ENCODE peak calls at places on chromosomes 13 and 19, in five cellular contexts. I is AG04450, W is fibroblast of villous mesenchyme, J is lower lobe of right lung, V is stomach. G is an unnamed sample.
A peak's percentile ranks its signal among the peaks of the same experiment; 100 is the strongest.

GRCh38 chr19:9175326-9175725 is 3.5 kb upstream of the OR7D2 start:
- DNase-seq in I (no peak), W (no peak), J (no peak), V (no peak), G (no peak)

GRCh38 chr19:41537789-41538188 is 38.2 kb upstream of the CEACAM21 start:
- DNase-seq in I (no peak), W (peak; percentile 27), J (no peak), V (no peak), G (no peak)

GRCh38 chr13:113884821-113885220 is 20.9 kb upstream of the GAS6 start:
- DNase-seq in I (no peak), W (no peak), J (no peak), V (no peak), G (no peak)

GRCh38 chr13:21684576-21684975 is 13.7 kb downstream of the FGF9 start:
- DNase-seq in I (no peak), W (no peak), J (no peak), V (no peak), G (no peak)

GRCh38 chr19:19776206-19777008 is 43.5 kb upstream of the ZNF14 start:
- DNase-seq in I (peak; percentile 97), W (peak; percentile 98), J (peak; percentile 98), V (peak; percentile 98), G (peak; percentile 99)

GRCh38 chr13:93002071-93002470 is 224.5 kb upstream of the GPC6 start:
- DNase-seq in I (no peak), W (peak; percentile 49), J (no peak), V (no peak), G (no peak)

GRCh38 chr19:19176950-19177349 is 6.9 kb upstream of the MEF2B start:
- DNase-seq in I (no peak), W (no peak), J (no peak), V (no peak), G (no peak)

GRCh38 chr13:42544246-42544915 is 29.6 kb upstream of the TNFSF11 start:
- DNase-seq in I (no peak), W (no peak), J (no peak), V (no peak), G (no peak)

GRCh38 chr13:67023088-67023893 is 206.8 kb downstream of the PCDH9 start:
- DNase-seq in I (peak; percentile 45), W (peak; percentile 24), J (no peak), V (no peak), G (no peak)

GRCh38 chr19:5292843-5293606 is 47.6 kb downstream of the PTPRS start:
- DNase-seq in I (peak; percentile 36), W (peak; percentile 70), J (peak; percentile 54), V (peak; percentile 70), G (no peak)

GRCh38 chr13:95153647-95154405 is 147.4 kb downstream of the ABCC4 start:
- DNase-seq in I (no peak), W (peak; percentile 54), J (no peak), V (no peak), G (no peak)

GRCh38 chr19:17846146-17846545 is 1.6 kb downstream of the JAK3 start:
- DNase-seq in I (no peak), W (no peak), J (no peak), V (no peak), G (no peak)

GRCh38 chr13:32824671-32825070 is 191.6 kb upstream of the KL start:
- DNase-seq in I (peak; percentile 67), W (peak; percentile 93), J (no peak), V (no peak), G (no peak)

GRCh38 chr19:8965887-8966286 is 44.3 kb downstream of the MUC16 start:
- DNase-seq in I (no peak), W (no peak), J (no peak), V (no peak), G (no peak)

GRCh38 chr13:73428706-73429105 is 369.9 kb downstream of the KLF5 start:
- DNase-seq in I (no peak), W (no peak), J (no peak), V (no peak), G (no peak)

GRCh38 chr13:110463876-110464510 is 97.5 kb downstream of the RAB20 start:
- DNase-seq in I (no peak), W (peak; percentile 22), J (peak; percentile 29), V (no peak), G (no peak)

GRCh38 chr19:40379446-40380198 is 10.4 kb downstream of the HIPK4 start:
- DNase-seq in I (no peak), W (no peak), J (no peak), V (no peak), G (no peak)

GRCh38 chr19:33815410-33816340 is 19.0 kb downstream of the KCTD15 start:
- DNase-seq in I (no peak), W (peak; percentile 42), J (peak; percentile 28), V (no peak), G (peak; percentile 72)

GRCh38 chr13:44237276-44237767 is 136.3 kb upstream of the SERP2 start:
- DNase-seq in I (peak; percentile 64), W (peak; percentile 97), J (no peak), V (no peak), G (no peak)

GRCh38 chr19:47470447-47471195 is 1.1 kb downstream of the SLC8A2 start:
- DNase-seq in I (no peak), W (no peak), J (no peak), V (no peak), G (no peak)
- H3K4me3 ChIP-seq in I (no peak overlapping the region), W (no peak overlapping the region), J (no peak overlapping the region), V (no peak overlapping the region), G (no peak overlapping the region)

GRCh38 chr19:29417048-29417447 is 108.7 kb upstream of the VSTM2B start:
- DNase-seq in I (no peak), W (no peak), J (no peak), V (no peak), G (no peak)
- TF ChIP-seq CTCF in I (no peak), W (no peak), J (no peak), V (no peak), G (no peak)

DNA sequence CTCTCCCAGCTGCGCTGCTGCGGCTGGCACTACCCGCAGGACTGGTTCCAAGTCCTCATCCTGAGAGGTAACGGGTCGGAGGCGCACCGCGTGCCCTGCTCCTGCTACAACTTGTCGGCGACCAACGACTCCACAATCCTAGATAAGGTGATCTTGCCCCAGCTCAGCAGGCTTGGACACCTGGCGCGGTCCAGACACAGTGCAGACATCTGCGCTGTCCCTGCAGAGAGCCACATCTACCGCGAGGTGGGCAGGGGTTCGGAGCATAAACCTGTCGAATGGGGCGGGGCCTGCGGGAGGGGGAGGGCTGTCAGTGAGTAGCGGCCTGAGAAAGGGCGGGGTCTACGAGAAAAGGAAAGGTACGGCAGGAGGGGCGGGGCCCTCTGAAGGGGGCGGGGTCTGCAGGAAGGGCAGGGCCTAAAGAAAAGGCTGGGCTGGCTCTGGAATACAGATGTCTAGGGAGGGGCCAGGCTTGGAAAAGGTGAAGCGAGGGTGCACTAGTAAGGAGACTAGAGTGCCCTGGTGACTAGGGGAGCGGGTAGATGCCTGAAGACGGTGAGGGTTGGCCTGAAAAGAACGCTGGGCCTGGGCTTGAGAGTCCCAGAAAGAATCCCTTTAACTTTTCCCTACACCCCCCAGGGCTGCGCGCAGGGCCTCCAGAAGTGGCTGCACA is 3.6 kb downstream of the CD37 start:
- DNase-seq in I (no peak), W (peak; percentile 19), J (peak; percentile 93), V (peak; percentile 96), G (no peak)
- H3K4me3 ChIP-seq in I (no peak overlapping the region), W (peak overlapping the region; percentile 50), J (peak overlapping the region; percentile 60), V (peak overlapping the region; percentile 56), G (peak overlapping the region; percentile 52)

GRCh38 chr19:49213791-49214190 is 56.2 kb downstream of the TRPM4 start:
- DNase-seq in I (no peak), W (no peak), J (no peak), V (no peak), G (no peak)
- TF ChIP-seq CTCF in I (no peak), W (no peak), J (no peak), V (no peak), G (no peak)

DNA sequence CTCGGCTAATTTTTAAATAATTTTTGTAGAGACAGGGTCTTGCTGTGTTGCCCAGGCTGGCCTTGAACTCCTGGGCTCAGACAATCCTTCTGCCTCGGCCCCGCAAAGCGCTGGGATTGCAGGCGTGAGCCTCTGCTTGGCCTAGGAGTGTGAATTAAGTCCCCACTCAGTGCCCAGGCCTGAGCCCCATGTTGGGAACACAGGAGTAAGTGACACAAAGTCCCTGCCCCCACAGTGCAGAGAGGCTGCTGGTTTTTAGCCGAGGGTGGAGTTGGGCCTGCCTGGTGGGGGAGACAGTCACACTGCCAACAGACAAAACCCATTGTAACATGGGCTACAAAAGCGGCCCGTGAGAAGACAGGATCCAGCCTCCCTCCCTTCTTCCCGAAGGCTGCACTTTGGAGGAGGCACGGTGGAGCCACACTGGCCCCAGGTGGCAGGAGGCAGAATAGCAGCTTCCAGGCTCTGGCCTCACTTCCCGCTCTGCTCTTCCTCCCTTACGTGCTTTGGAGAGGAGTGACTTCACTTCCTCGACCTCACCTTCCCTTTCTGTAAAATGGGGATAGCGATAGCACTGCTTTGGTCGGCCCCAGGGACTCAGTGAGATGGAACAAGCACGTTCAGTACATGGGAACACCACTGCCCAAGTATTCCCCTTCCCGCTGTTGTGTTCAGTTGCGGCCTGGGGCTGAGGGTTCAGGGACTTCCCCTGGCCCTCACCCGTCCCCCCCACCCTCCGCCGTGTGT is 15.2 kb upstream of the EHD2 start:
- DNase-seq in I (peak; percentile 53), W (peak; percentile 84), J (peak; percentile 77), V (peak; percentile 79), G (no peak)
- H3K4me3 ChIP-seq in I (no peak overlapping the region), W (no peak overlapping the region), J (no peak overlapping the region), V (no peak overlapping the region), G (no peak overlapping the region)

GRCh38 chr13:28719656-28720055 is 886 bp upstream of the SLC46A3 start:
- DNase-seq in I (no peak), W (peak; percentile 91), J (no peak), V (no peak), G (no peak)

GRCh38 chr13:28717170-28717569 is 1.6 kb downstream of the SLC46A3 start:
- DNase-seq in I (no peak), W (peak; percentile 32), J (no peak), V (no peak), G (no peak)

GRCh38 chr13:28718186-28718537 is 608 bp downstream of the SLC46A3 start:
- DNase-seq in I (no peak), W (peak; percentile 78), J (no peak), V (no peak), G (no peak)

GRCh38 chr13:28719227-28719562 is 425 bp upstream of the SLC46A3 start:
- DNase-seq in I (no peak), W (no peak), J (no peak), V (no peak), G (no peak)

GRCh38 chr13:28718538-28719226 is at the start of gene SLC46A3:
- DNase-seq in I (peak; percentile 96), W (peak; percentile 99), J (peak; percentile 98), V (peak; percentile 92), G (no peak)
- TF ChIP-seq CTCF in I (peak; percentile 21), W (peak; percentile 16), J (peak; percentile 21), V (no peak), G (no peak)

GRCh38 chr13:62721893-62722292 is 1306.2 kb upstream of the PCDH20 start:
- DNase-seq in I (no peak), W (no peak), J (no peak), V (no peak), G (no peak)
- H3K4me3 ChIP-seq in I (no peak overlapping the region), W (no peak overlapping the region), J (no peak overlapping the region), V (no peak overlapping the region), G (no peak overlapping the region)

G was measured in vagina.